ENCODE peak calls at places on chromosomes 16 and 17, in four cellular contexts. E is heart left ventricle, I is uterus, P is K562. J is an unnamed sample.
A peak's percentile ranks its signal among the peaks of the same experiment; 100 is the strongest.

GRCh38 chr17:58377005-58377660 is 25.1 kb upstream of the SUPT4H1 start:
- DNase-seq in E (no peak), I (no peak), P (no peak), J (no peak)

GRCh38 chr16:74029122-74029805 is 267.4 kb upstream of the PSMD7 start:
- DNase-seq in E (no peak), I (no peak), P (no peak), J (no peak)

GRCh38 chr16:66269631-66270332 is 96.7 kb upstream of the CDH5 start:
- DNase-seq in E (no peak), I (no peak), P (no peak), J (peak; percentile 65)

GRCh38 chr17:66711936-66712335 is 123.0 kb upstream of the CACNG5 start:
- DNase-seq in E (no peak), I (no peak), P (peak; percentile 20), J (no peak)

GRCh38 chr16:11687606-11688519 is 19.6 kb downstream of the SNN start:
- DNase-seq in E (no peak), I (peak; percentile 12), P (no peak), J (no peak)

GRCh38 chr16:75252946-75253911 is 1.8 kb upstream of the BCAR1 start:
- DNase-seq in E (peak; percentile 27), I (peak; percentile 59), P (no peak), J (peak; percentile 92)

GRCh38 chr17:83086197-83086880 is 6.9 kb downstream of the METRNL start:
- DNase-seq in E (no peak), I (no peak), P (no peak), J (no peak)

GRCh38 chr16:525520-526180 is 1.9 kb upstream of the CAPN15 start:
- DNase-seq in E (no peak), I (no peak), P (peak; percentile 41), J (peak; percentile 68)

GRCh38 chr17:607341-608060 is 107.1 kb downstream of the VPS53 start:
- DNase-seq in E (no peak), I (no peak), P (no peak), J (no peak)

GRCh38 chr17:7186241-7186640 is 7.1 kb upstream of the ASGR1 start:
- DNase-seq in E (no peak), I (no peak), P (peak; percentile 57), J (no peak)

GRCh38 chr17:62652251-62653001 is 25.0 kb downstream of the MRC2 start:
- DNase-seq in E (peak; percentile 76), I (no peak), P (no peak), J (peak; percentile 35)

GRCh38 chr16:14029658-14030057 is 41.5 kb upstream of the MRTFB start:
- DNase-seq in E (peak; percentile 17), I (no peak), P (no peak), J (peak; percentile 56)

GRCh38 chr17:62644487-62645173 is 17.2 kb downstream of the MRC2 start:
- DNase-seq in E (no peak), I (no peak), P (peak; percentile 77), J (no peak)

GRCh38 chr16:35523991-35524390 is 2064.6 kb downstream of the TP53TG3F start:
- DNase-seq in E (no peak), I (no peak), P (no peak), J (no peak)

GRCh38 chr16:14672403-14672971 is 21.6 kb downstream of the PLA2G10 start:
- DNase-seq in E (no peak), I (no peak), P (peak; percentile 39), J (peak; percentile 10)

GRCh38 chr17:67324330-67324729 is 42.0 kb downstream of the PSMD12 start:
- DNase-seq in E (no peak), I (no peak), P (no peak), J (no peak)

GRCh38 chr16:14658063-14658462 is 25.3 kb downstream of the BFAR start:
- DNase-seq in E (no peak), I (no peak), P (peak; percentile 71), J (no peak)

GRCh38 chr16:87880117-87880696 is 10.9 kb upstream of the SLC7A5 start:
- DNase-seq in E (no peak), I (no peak), P (no peak), J (no peak)

GRCh38 chr16:84813141-84813933 is 6.4 kb upstream of the CRISPLD2 start:
- DNase-seq in E (no peak), I (no peak), P (peak; percentile 64), J (no peak)

GRCh38 chr16:12061336-12062055 is 85.0 kb downstream of the SNX29 start:
- DNase-seq in E (no peak), I (no peak), P (no peak), J (no peak)

GRCh38 chr16:68227850-68228553 is 7.9 kb downstream of the ESRP2 start:
- DNase-seq in E (no peak), I (no peak), P (no peak), J (no peak)

GRCh38 chr16:2686912-2687507 is 4.7 kb downstream of the KCTD5 start:
- DNase-seq in E (no peak), I (no peak), P (peak; percentile 40), J (no peak)

GRCh38 chr17:74923538-74924249 is 379 bp upstream of the OTOP2 start:
- DNase-seq in E (peak; percentile 56), I (peak; percentile 59), P (peak; percentile 89), J (peak; percentile 70)

GRCh38 chr16:56921571-56921970 is 10.4 kb upstream of the HERPUD1 start:
- DNase-seq in E (no peak), I (no peak), P (no peak), J (no peak)

GRCh38 chr16:63776437-63776836 is 1345.4 kb downstream of the CDH11 start:
- DNase-seq in E (no peak), I (no peak), P (no peak), J (no peak)

GRCh38 chr16:75455677-75456076 is 8.8 kb downstream of the TMEM170A start:
- DNase-seq in E (no peak), I (no peak), P (no peak), J (no peak)

GRCh38 chr17:7903154-7904103 is 12.7 kb downstream of the RNF227 start:
- DNase-seq in E (no peak), I (no peak), P (no peak), J (no peak)

GRCh38 chr16:82031116-82032084 is 3.7 kb upstream of the HSD17B2 start:
- DNase-seq in E (no peak), I (peak; percentile 27), P (peak; percentile 45), J (peak; percentile 79)
- TF ChIP-seq CTCF in E (peak; percentile 37), I (peak; percentile 54), P (peak; percentile 72), J (peak; percentile 65)

GRCh38 chr17:49716952-49717351 is 9.2 kb upstream of the SLC35B1 start:
- DNase-seq in E (no peak), I (no peak), P (no peak), J (no peak)

GRCh38 chr17:49715717-49716279 is 8.0 kb upstream of the SLC35B1 start:
- DNase-seq in E (no peak), I (no peak), P (no peak), J (no peak)

GRCh38 chr17:49715221-49715620 is 7.5 kb upstream of the SLC35B1 start:
- DNase-seq in E (no peak), I (no peak), P (no peak), J (no peak)

GRCh38 chr17:49722066-49722465 is 14.3 kb upstream of the SLC35B1 start:
- DNase-seq in E (no peak), I (no peak), P (no peak), J (no peak)

DNA sequence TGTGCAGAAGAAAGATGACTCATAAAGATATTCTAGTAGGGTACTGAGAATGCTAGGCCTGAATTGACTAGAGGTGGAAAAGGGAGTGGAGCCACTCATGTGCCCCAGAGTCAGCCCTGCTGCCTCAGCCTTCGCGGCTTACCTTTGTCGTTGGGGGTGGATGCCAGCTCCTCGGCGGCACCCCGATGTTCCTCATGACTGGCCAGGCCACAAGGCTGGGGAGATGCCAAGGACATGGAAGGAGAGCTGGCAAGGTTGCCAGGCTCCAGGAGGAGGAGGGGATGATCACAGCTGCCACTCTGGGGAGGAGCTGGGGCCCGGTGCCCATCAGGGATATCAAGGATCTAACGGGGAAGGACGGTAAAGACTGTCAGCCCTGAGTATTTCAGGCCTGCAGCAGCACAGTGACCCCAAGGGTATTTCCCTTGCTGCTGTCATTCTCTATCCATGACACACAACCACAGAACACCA is 9.6 kb upstream of the SLC35B1 start:
- DNase-seq in E (no peak), I (no peak), P (no peak), J (no peak)
- H3K27ac ChIP-seq in E (no peak overlapping the region), I (no peak overlapping the region), P (no peak overlapping the region), J (no peak overlapping the region)

GRCh38 chr17:57259817-57260216 is 3.5 kb downstream of the MSI2 start:
- DNase-seq in E (no peak), I (no peak), P (no peak), J (no peak)
- H3K4me3 ChIP-seq in E (no peak overlapping the region), I (no peak overlapping the region), P (no peak overlapping the region), J (no peak overlapping the region)

DNA sequence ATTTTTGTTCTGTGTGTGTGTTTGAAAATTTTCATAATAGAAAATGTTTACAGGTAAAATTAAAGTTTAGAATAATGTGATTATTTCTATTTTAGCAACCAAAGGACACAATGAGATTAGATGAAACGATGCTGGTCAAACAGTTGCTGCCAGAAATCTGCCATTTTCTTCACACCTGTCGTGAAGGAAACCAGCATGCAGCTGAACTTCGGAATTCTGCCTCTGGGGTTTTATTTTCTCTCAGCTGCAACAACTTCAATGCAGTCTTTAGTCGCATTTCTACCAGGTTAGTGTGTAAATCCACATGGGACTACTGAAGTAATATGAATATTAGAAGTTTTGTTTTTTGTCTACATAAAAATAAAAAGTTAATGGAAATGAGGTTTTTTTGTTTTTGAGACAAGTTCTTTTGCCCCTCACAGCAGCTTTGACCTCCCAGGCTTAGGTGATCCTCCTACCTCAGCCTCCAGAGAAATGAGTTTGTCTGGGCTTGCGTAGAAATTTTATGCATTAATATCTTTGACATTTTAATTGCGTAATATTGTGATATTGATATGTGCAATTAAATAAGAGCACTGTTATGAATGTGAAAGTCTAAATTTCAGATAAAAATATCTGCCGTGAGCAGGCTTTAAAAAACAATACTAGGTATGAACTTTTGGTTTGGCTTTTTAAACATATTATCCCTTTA is 68.5 kb downstream of the NF1 start:
- DNase-seq in E (no peak), I (no peak), P (no peak), J (no peak)
- TF ChIP-seq CTCF in E (no peak), I (no peak), P (no peak), J (no peak)

DNA sequence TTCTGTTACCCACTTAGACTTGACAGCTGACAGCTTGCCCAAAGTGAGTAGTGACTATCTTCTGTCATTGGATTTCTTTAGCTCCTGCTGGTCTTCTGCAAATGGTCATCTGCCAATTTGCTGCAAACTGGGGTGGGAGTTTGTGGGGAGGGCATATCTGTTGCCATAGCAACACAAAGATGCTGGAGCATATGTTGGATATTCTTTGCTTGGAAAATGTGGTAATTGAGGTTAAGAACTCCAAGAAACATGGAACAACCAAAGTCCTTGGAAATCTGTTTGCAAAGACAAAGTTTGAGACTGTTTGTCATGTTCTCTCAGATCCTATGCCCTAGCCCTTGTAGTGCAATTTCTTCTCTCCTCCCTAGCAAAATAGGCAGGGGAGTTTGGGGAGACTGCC is 155.3 kb downstream of the PRKCB start:
- DNase-seq in E (no peak), I (no peak), P (no peak), J (no peak)
- H3K27ac ChIP-seq in E (no peak overlapping the region), I (no peak overlapping the region), P (no peak overlapping the region), J (no peak overlapping the region)

GRCh38 chr16:81994485-81994884 is 16.8 kb downstream of the SDR42E1 start:
- DNase-seq in E (no peak), I (no peak), P (peak; percentile 42), J (no peak)
- H3K4me3 ChIP-seq in E (no peak overlapping the region), I (no peak overlapping the region), P (no peak overlapping the region), J (no peak overlapping the region)

J was measured in cardiac muscle cell.